ENCODE peak calls at places on chromosomes 5 and 9, in nine cellular contexts. One of them, this sample, is unnamed.

GRCh38 chr9:89363311-89363670 is 45.0 kb downstream of the SECISBP2 start:
- DNase-seq in hepatic stellate cell: no peak
- DNase-seq in C1 segment of cervical spinal cord: no peak
- DNase-seq in omental fat pad: no peak
- DNase-seq in GM12891: no peak
- DNase-seq in stimulated activated CD4-positive, alpha-beta T cell treated with anti-CD3 and anti-CD28 coated beads, TNF-alpha, amount 100 ng/mL, for 48 hours: no peak
- DNase-seq in frontal cortex: no peak
- DNase-seq in body of pancreas: no peak
- DNase-seq in mucosa of descending colon: no peak
- DNase-seq in this sample: no peak

GRCh38 chr5:58382131-58382534 is 77.8 kb downstream of the PLK2 start:
- DNase-seq in stimulated activated CD4-positive, alpha-beta T cell treated with anti-CD3 and anti-CD28 coated beads, TNF-alpha, amount 100 ng/mL, for 48 hours: no peak
- DNase-seq in body of pancreas: no peak
- DNase-seq in hepatic stellate cell: no peak
- DNase-seq in mucosa of descending colon: no peak
- DNase-seq in omental fat pad: no peak
- DNase-seq in frontal cortex: no peak
- DNase-seq in C1 segment of cervical spinal cord: no peak
- DNase-seq in GM12891: no peak
- DNase-seq in this sample: no peak

GRCh38 chr9:97985058-97985861 is 2.1 kb downstream of the ANP32B start:
- DNase-seq in stimulated activated CD4-positive, alpha-beta T cell treated with anti-CD3 and anti-CD28 coated beads, TNF-alpha, amount 100 ng/mL, for 48 hours: no peak
- DNase-seq in hepatic stellate cell: no peak
- DNase-seq in C1 segment of cervical spinal cord: no peak
- DNase-seq in GM12891: no peak
- DNase-seq in frontal cortex: no peak
- DNase-seq in body of pancreas: no peak
- DNase-seq in mucosa of descending colon: peak; percentile 45
- DNase-seq in omental fat pad: no peak
- DNase-seq in this sample: no peak

GRCh38 chr9:134321571-134321930 is 4.7 kb upstream of the RXRA start:
- DNase-seq in body of pancreas: no peak
- DNase-seq in GM12891: no peak
- DNase-seq in mucosa of descending colon: no peak
- DNase-seq in frontal cortex: no peak
- DNase-seq in stimulated activated CD4-positive, alpha-beta T cell treated with anti-CD3 and anti-CD28 coated beads, TNF-alpha, amount 100 ng/mL, for 48 hours: no peak
- DNase-seq in C1 segment of cervical spinal cord: no peak
- DNase-seq in omental fat pad: no peak
- DNase-seq in hepatic stellate cell: no peak
- DNase-seq in this sample: no peak

GRCh38 chr9:127860779-127861178 is 6.3 kb upstream of the ENG start:
- DNase-seq in hepatic stellate cell: no peak
- DNase-seq in frontal cortex: no peak
- DNase-seq in GM12891: no peak
- DNase-seq in omental fat pad: no peak
- DNase-seq in body of pancreas: no peak
- DNase-seq in stimulated activated CD4-positive, alpha-beta T cell treated with anti-CD3 and anti-CD28 coated beads, TNF-alpha, amount 100 ng/mL, for 48 hours: no peak
- DNase-seq in C1 segment of cervical spinal cord: no peak
- DNase-seq in mucosa of descending colon: no peak
- DNase-seq in this sample: no peak

GRCh38 chr9:133633681-133633990 is 2.5 kb upstream of the DBH start:
- DNase-seq in hepatic stellate cell: no peak
- DNase-seq in GM12891: no peak
- DNase-seq in C1 segment of cervical spinal cord: no peak
- DNase-seq in body of pancreas: no peak
- DNase-seq in omental fat pad: no peak
- DNase-seq in mucosa of descending colon: no peak
- DNase-seq in frontal cortex: no peak
- DNase-seq in stimulated activated CD4-positive, alpha-beta T cell treated with anti-CD3 and anti-CD28 coated beads, TNF-alpha, amount 100 ng/mL, for 48 hours: no peak
- DNase-seq in this sample: no peak

GRCh38 chr9:89444212-89444611 is 53.7 kb downstream of the SEMA4D start:
- DNase-seq in omental fat pad: no peak
- DNase-seq in frontal cortex: no peak
- DNase-seq in C1 segment of cervical spinal cord: no peak
- DNase-seq in hepatic stellate cell: no peak
- DNase-seq in GM12891: no peak
- DNase-seq in stimulated activated CD4-positive, alpha-beta T cell treated with anti-CD3 and anti-CD28 coated beads, TNF-alpha, amount 100 ng/mL, for 48 hours: no peak
- DNase-seq in mucosa of descending colon: no peak
- DNase-seq in body of pancreas: no peak
- DNase-seq in this sample: no peak

GRCh38 chr5:61281686-61282085 is 50.4 kb upstream of the ZSWIM6 start:
- DNase-seq in C1 segment of cervical spinal cord: no peak
- DNase-seq in stimulated activated CD4-positive, alpha-beta T cell treated with anti-CD3 and anti-CD28 coated beads, TNF-alpha, amount 100 ng/mL, for 48 hours: no peak
- DNase-seq in hepatic stellate cell: no peak
- DNase-seq in GM12891: no peak
- DNase-seq in omental fat pad: no peak
- DNase-seq in mucosa of descending colon: no peak
- DNase-seq in body of pancreas: no peak
- DNase-seq in frontal cortex: no peak
- DNase-seq in this sample: no peak

GRCh38 chr5:72633041-72633445 is 125.8 kb upstream of the ZNF366 start:
- DNase-seq in body of pancreas: no peak
- DNase-seq in frontal cortex: no peak
- DNase-seq in omental fat pad: no peak
- DNase-seq in mucosa of descending colon: no peak
- DNase-seq in hepatic stellate cell: no peak
- DNase-seq in stimulated activated CD4-positive, alpha-beta T cell treated with anti-CD3 and anti-CD28 coated beads, TNF-alpha, amount 100 ng/mL, for 48 hours: no peak
- DNase-seq in GM12891: no peak
- DNase-seq in C1 segment of cervical spinal cord: no peak
- DNase-seq in this sample: peak; percentile 22

GRCh38 chr9:81559741-81560140 is 129.6 kb downstream of the TLE1 start:
- DNase-seq in omental fat pad: no peak
- DNase-seq in hepatic stellate cell: peak; percentile 66
- DNase-seq in frontal cortex: no peak
- DNase-seq in mucosa of descending colon: no peak
- DNase-seq in stimulated activated CD4-positive, alpha-beta T cell treated with anti-CD3 and anti-CD28 coated beads, TNF-alpha, amount 100 ng/mL, for 48 hours: no peak
- DNase-seq in GM12891: no peak
- DNase-seq in C1 segment of cervical spinal cord: no peak
- DNase-seq in body of pancreas: no peak
- DNase-seq in this sample: peak; percentile 72

GRCh38 chr5:39009280-39009679 is 64.9 kb downstream of the RICTOR start:
- DNase-seq in frontal cortex: no peak
- DNase-seq in GM12891: no peak
- DNase-seq in body of pancreas: no peak
- DNase-seq in hepatic stellate cell: no peak
- DNase-seq in C1 segment of cervical spinal cord: no peak
- DNase-seq in stimulated activated CD4-positive, alpha-beta T cell treated with anti-CD3 and anti-CD28 coated beads, TNF-alpha, amount 100 ng/mL, for 48 hours: no peak
- DNase-seq in mucosa of descending colon: no peak
- DNase-seq in omental fat pad: no peak
- DNase-seq in this sample: no peak

GRCh38 chr5:158116965-158117364 is 258.0 kb upstream of the CLINT1 start:
- DNase-seq in C1 segment of cervical spinal cord: no peak
- DNase-seq in stimulated activated CD4-positive, alpha-beta T cell treated with anti-CD3 and anti-CD28 coated beads, TNF-alpha, amount 100 ng/mL, for 48 hours: no peak
- DNase-seq in body of pancreas: no peak
- DNase-seq in GM12891: no peak
- DNase-seq in frontal cortex: no peak
- DNase-seq in mucosa of descending colon: no peak
- DNase-seq in hepatic stellate cell: no peak
- DNase-seq in omental fat pad: no peak
- DNase-seq in this sample: no peak

This sample was measured in AG08396.